ENCODE peak calls at places on chromosomes 3 and 15, in ten cellular contexts. N is mesothelial cell of epicardium; K is kidney; Y is endothelial cell; D is activated CD4-positive, alpha-beta T cell treated with anti-CD3 and anti-CD28 coated beads for 24 hours; H is T-helper 1 cell; Q is stimulated activated CD4-positive, alpha-beta T cell treated with anti-CD3 and anti-CD28 coated beads, Interleukin-1b, Interleukin-23, amount 100 ng/mL, for 4 hours; B is NAMALWA; X is M059J; F is RPMI8226. S is an unnamed sample.

GRCh38 chr15:75455982-75456531 is 4.6 kb upstream of the SIN3A start:
- DNase-seq in X (peak; percentile 66), K (no peak), Y (peak; percentile 37), N (no peak), H (peak; percentile 84), F (peak; percentile 71), D (no peak), B (peak; percentile 77), Q (no peak), S (peak; percentile 32)

GRCh38 chr3:64220161-64220560 is 5.1 kb downstream of the PRICKLE2 start:
- DNase-seq in D (no peak), F (no peak), X (peak; percentile 72), Q (no peak), N (no peak), K (no peak), Y (no peak), H (no peak), B (no peak), S (no peak)

GRCh38 chr3:31622636-31623288 is 90.0 kb downstream of the STT3B start:
- DNase-seq in N (no peak), K (no peak), H (no peak), D (no peak), Q (no peak), X (no peak), B (no peak), Y (no peak), F (no peak), S (no peak)

GRCh38 chr3:127984241-127984975 is 67.8 kb upstream of the SEC61A1 start:
- DNase-seq in N (no peak), F (no peak), D (no peak), K (no peak), Y (no peak), Q (no peak), B (no peak), H (no peak), X (peak; percentile 95), S (no peak)

GRCh38 chr15:63284379-63284778 is 7.0 kb downstream of the APH1B start:
- DNase-seq in K (no peak), Q (no peak), N (no peak), X (no peak), D (no peak), F (no peak), H (no peak), Y (no peak), B (no peak), S (no peak)

GRCh38 chr3:72396899-72397298 is 451.3 kb downstream of the SHQ1 start:
- DNase-seq in H (no peak), B (no peak), Q (no peak), Y (no peak), N (no peak), K (no peak), X (no peak), D (no peak), F (no peak), S (no peak)

GRCh38 chr3:48694610-48695051 is 8.9 kb upstream of the NCKIPSD start:
- DNase-seq in K (peak; percentile 91), B (no peak), F (no peak), X (peak; percentile 81), H (no peak), N (no peak), Q (no peak), D (no peak), Y (no peak), S (no peak)

GRCh38 chr3:169550284-169550683 is 113.2 kb downstream of the MECOM start:
- DNase-seq in D (no peak), B (no peak), X (no peak), Q (no peak), K (no peak), Y (no peak), N (no peak), F (no peak), H (no peak), S (no peak)

GRCh38 chr15:69120732-69121131 is 39.7 kb upstream of the GLCE start:
- DNase-seq in Q (no peak), B (no peak), F (no peak), H (no peak), N (no peak), X (no peak), D (no peak), Y (no peak), K (no peak), S (no peak)

GRCh38 chr3:131796558-131796957 is 238.3 kb downstream of the CPNE4 start:
- DNase-seq in H (no peak), D (no peak), X (no peak), B (no peak), Q (no peak), N (no peak), F (peak; percentile 69), Y (no peak), K (no peak), S (no peak)

GRCh38 chr15:62855085-62855476 is 187.5 kb upstream of the TPM1 start:
- DNase-seq in B (no peak), Q (no peak), X (no peak), D (no peak), K (no peak), Y (no peak), N (no peak), F (no peak), H (no peak), S (no peak)

GRCh38 chr15:41462396-41462795 is 31.3 kb upstream of the ITPKA start:
- DNase-seq in H (no peak), K (no peak), F (no peak), X (peak; percentile 20), B (no peak), Q (no peak), N (no peak), Y (no peak), D (no peak), S (no peak)

GRCh38 chr3:119293761-119294401 is at the start of gene ARHGAP31:
- DNase-seq in B (peak; percentile 76), H (peak; percentile 82), D (peak; percentile 63), N (peak; percentile 36), Q (peak; percentile 72), F (peak; percentile 53), Y (peak; percentile 76), X (peak; percentile 80), K (peak; percentile 84), S (peak; percentile 80)

GRCh38 chr3:68919000-68919399 is 13.3 kb downstream of the TAFA4 start:
- DNase-seq in N (no peak), D (no peak), H (no peak), Q (no peak), B (peak; percentile 0), Y (peak; percentile 42), F (no peak), X (peak; percentile 1), K (no peak), S (no peak)

GRCh38 chr15:56428821-56429458 is 36.0 kb downstream of the MNS1 start:
- DNase-seq in X (peak; percentile 33), Y (no peak), D (no peak), N (no peak), B (peak; percentile 60), K (no peak), F (peak; percentile 52), H (peak; percentile 5), Q (no peak), S (no peak)

GRCh38 chr3:80993241-80993945 is 768.1 kb downstream of the GBE1 start:
- DNase-seq in H (no peak), D (no peak), F (no peak), X (no peak), B (no peak), N (no peak), K (no peak), Q (no peak), Y (no peak), S (no peak)

GRCh38 chr3:99128740-99129505 is 227.4 kb upstream of the DCBLD2 start:
- DNase-seq in F (no peak), H (no peak), Q (no peak), K (no peak), N (no peak), D (no peak), B (no peak), Y (no peak), X (peak; percentile 100), S (no peak)

GRCh38 chr3:139299261-139300132 is 44.3 kb upstream of the MRPS22 start:
- DNase-seq in F (no peak), X (peak; percentile 99), D (no peak), B (no peak), N (no peak), Q (no peak), K (no peak), H (no peak), Y (no peak), S (no peak)

GRCh38 chr3:50708620-50709019 is 33.9 kb downstream of the DOCK3 start:
- DNase-seq in K (no peak), F (peak; percentile 10), H (no peak), Q (peak; percentile 1), Y (no peak), B (no peak), N (peak; percentile 35), X (peak; percentile 28), D (no peak), S (no peak)

GRCh38 chr3:171883257-171883892 is 40.2 kb downstream of the TMEM212 start:
- DNase-seq in H (no peak), Y (no peak), Q (no peak), F (no peak), N (no peak), K (no peak), D (no peak), B (no peak), X (no peak), S (no peak)